ENCODE peak calls at places on chromosome 17, in four cellular contexts. O, J, A and H are unnamed samples.

GRCh38 chr17:76119409-76120371 is 16.1 kb upstream of the EXOC7 start:
- DNase-seq in O (no peak), J (no peak), A (no peak), H (no peak)

GRCh38 chr17:83096401-83097220 is 17.2 kb downstream of the METRNL start:
- DNase-seq in O (no peak), J (no peak), A (no peak), H (no peak)

GRCh38 chr17:73799781-73800627 is 155.8 kb upstream of the SDK2 start:
- DNase-seq in O (no peak), J (peak), A (no peak), H (no peak)

GRCh38 chr17:66841328-66841727 is 6.4 kb downstream of the CACNG5 start:
- DNase-seq in O (no peak), J (no peak), A (no peak), H (no peak)

GRCh38 chr17:1626333-1626732 is 2.3 kb downstream of the SLC43A2 start:
- DNase-seq in O (no peak), J (no peak), A (no peak), H (no peak)

GRCh38 chr17:72390675-72391501 is 270.1 kb downstream of the SOX9 start:
- DNase-seq in O (no peak), J (no peak), A (no peak), H (no peak)

GRCh38 chr17:80163315-80163714 is 6.5 kb upstream of the CARD14 start:
- DNase-seq in O (no peak), J (no peak), A (no peak), H (no peak)

GRCh38 chr17:7997186-7997585 is 5.2 kb upstream of the GUCY2D start:
- DNase-seq in O (peak), J (no peak), A (peak), H (no peak)

GRCh38 chr17:50198026-50198669 is 3.3 kb downstream of the COL1A1 start:
- DNase-seq in O (peak), J (peak), A (peak), H (no peak)

GRCh38 chr17:75516619-75517276 is 420 bp downstream of the TSEN54 start:
- DNase-seq in O (peak), J (no peak), A (peak), H (no peak)

GRCh38 chr17:29176500-29177351 is 3.5 kb downstream of the MYO18A start:
- DNase-seq in O (peak), J (peak), A (peak), H (no peak)

GRCh38 chr17:59825533-59826316 is 67.0 kb downstream of the TUBD1 start:
- DNase-seq in O (peak), J (no peak), A (no peak), H (no peak)

GRCh38 chr17:888998-889401 is 90.6 kb downstream of the NXN start:
- DNase-seq in O (no peak), J (no peak), A (no peak), H (no peak)

GRCh38 chr17:740240-741055 is 8.1 kb downstream of the TLCD3A start:
- DNase-seq in O (peak), J (no peak), A (no peak), H (no peak)

GRCh38 chr17:13004336-13004735 is 13.5 kb downstream of the ELAC2 start:
- DNase-seq in O (no peak), J (no peak), A (no peak), H (no peak)

GRCh38 chr17:49439673-49440571 is 25.2 kb upstream of the PHB1 start:
- DNase-seq in O (no peak), J (no peak), A (no peak), H (no peak)

GRCh38 chr17:37107406-37108083 is 158.8 kb downstream of the AATF start:
- DNase-seq in O (no peak), J (peak), A (no peak), H (no peak)

GRCh38 chr17:57625511-57625910 is 119.6 kb downstream of the CCDC182 start:
- DNase-seq in O (no peak), J (no peak), A (no peak), H (no peak)